ENCODE peak calls at places on chromosomes 5 and 9, in four cellular contexts. K, B, Q and H are unnamed samples.

GRCh38 chr5:103469288-103470065 is 93.1 kb downstream of the NUDT12 start:
- DNase-seq in K (no peak), B (no peak), Q (no peak), H (no peak)

GRCh38 chr9:91930475-91930874 is 19.6 kb downstream of the ROR2 start:
- DNase-seq in Q (no peak), K (no peak), B (no peak), H (no peak)

GRCh38 chr9:21015122-21015815 is 16.2 kb downstream of the HACD4 start:
- DNase-seq in Q (no peak), B (no peak), K (no peak), H (no peak)

GRCh38 chr5:180784497-180785097 is 18.0 kb downstream of the MGAT1 start:
- DNase-seq in K (peak), B (no peak), Q (peak), H (no peak)

GRCh38 chr5:149240354-149240998 is 31.2 kb upstream of the AFAP1L1 start:
- DNase-seq in Q (no peak), K (no peak), B (no peak), H (no peak)

GRCh38 chr5:174338204-174339010 is 292.9 kb downstream of the NSG2 start:
- DNase-seq in K (no peak), B (no peak), Q (no peak), H (no peak)

GRCh38 chr9:96519726-96520125 is 69.8 kb downstream of the HABP4 start:
- DNase-seq in Q (no peak), K (no peak), B (no peak), H (no peak)

GRCh38 chr9:115170674-115171073 is 52.7 kb upstream of the TNC start:
- DNase-seq in B (no peak), K (peak), Q (no peak), H (no peak)

GRCh38 chr5:150567031-150567680 is 59.2 kb downstream of the NDST1 start:
- DNase-seq in Q (no peak), B (no peak), K (no peak), H (no peak)

GRCh38 chr9:129648092-129648763 is 6.3 kb upstream of the ASB6 start:
- DNase-seq in B (no peak), Q (no peak), K (no peak), H (no peak)

GRCh38 chr5:139850423-139851016 is 54.9 kb downstream of the PSD2 start:
- DNase-seq in Q (no peak), K (no peak), B (no peak), H (no peak)

GRCh38 chr5:3394046-3394597 is 201.5 kb upstream of the IRX1 start:
- DNase-seq in Q (no peak), K (no peak), B (no peak), H (no peak)

GRCh38 chr5:135255461-135256178 is 143.4 kb downstream of the MACROH2A1 start:
- DNase-seq in K (peak), Q (peak), B (no peak), H (no peak)

GRCh38 chr9:117412841-117413240 is 2.0 kb downstream of the ASTN2 start:
- DNase-seq in B (no peak), Q (no peak), K (peak), H (no peak)

GRCh38 chr5:178941361-178941760 is 363 bp downstream of the ZNF454 start:
- DNase-seq in Q (no peak), B (no peak), K (no peak), H (no peak)

GRCh38 chr9:74887041-74887980 is at the start of gene TRPM6:
- DNase-seq in Q (peak), K (peak), B (no peak), H (peak)
- H3K9ac ChIP-seq in Q (peak), K (peak), B (no peak), H (peak)

DNA sequence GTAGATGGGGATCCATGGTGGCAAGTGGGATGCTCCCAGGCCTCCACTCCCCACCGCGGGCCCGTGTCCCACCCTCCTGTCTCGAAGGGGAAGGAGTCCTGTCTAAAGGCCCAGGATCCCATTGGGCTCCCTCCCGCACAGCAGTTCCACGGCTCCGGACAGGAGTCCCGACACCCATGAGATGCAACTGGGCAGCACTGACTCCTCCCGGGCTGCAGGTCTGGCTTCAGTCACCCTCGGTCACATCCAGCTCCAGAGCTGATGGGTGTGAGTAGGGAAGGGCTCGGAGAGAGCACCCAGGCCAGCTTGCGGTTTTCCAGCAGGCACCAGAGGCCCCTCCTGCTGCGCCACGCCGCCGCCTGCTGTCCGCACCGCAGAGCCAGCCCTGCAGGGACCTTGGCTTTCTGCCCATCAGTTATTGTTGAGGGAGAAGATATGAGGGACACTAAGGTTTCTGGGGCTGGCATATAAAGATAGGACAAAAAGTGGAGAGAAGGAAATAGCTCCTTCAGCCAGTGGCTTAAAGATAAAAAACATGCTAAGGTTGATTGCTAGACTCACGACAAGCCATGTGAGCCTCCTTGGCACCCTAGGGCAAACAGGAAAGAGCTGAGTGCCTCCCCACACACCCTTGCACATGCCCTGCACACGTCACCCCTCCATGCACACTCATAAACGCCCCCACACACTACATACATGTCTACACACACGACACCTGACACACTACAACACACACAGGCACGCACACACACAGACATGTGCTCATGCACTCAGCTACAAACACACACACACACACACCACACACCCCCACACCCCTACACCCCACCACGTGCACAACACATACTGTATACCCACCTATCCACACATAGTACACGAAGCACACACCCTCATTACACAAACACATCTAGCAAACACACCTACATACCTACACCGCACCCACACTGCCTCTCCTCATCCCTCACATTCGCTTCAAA is 79.0 kb downstream of the AK8 start:
- DNase-seq in K (no peak), B (no peak), Q (peak), H (no peak)
- TF ChIP-seq SUZ12 in K (no peak), B (no peak), Q (no peak), H (no peak)

DNA sequence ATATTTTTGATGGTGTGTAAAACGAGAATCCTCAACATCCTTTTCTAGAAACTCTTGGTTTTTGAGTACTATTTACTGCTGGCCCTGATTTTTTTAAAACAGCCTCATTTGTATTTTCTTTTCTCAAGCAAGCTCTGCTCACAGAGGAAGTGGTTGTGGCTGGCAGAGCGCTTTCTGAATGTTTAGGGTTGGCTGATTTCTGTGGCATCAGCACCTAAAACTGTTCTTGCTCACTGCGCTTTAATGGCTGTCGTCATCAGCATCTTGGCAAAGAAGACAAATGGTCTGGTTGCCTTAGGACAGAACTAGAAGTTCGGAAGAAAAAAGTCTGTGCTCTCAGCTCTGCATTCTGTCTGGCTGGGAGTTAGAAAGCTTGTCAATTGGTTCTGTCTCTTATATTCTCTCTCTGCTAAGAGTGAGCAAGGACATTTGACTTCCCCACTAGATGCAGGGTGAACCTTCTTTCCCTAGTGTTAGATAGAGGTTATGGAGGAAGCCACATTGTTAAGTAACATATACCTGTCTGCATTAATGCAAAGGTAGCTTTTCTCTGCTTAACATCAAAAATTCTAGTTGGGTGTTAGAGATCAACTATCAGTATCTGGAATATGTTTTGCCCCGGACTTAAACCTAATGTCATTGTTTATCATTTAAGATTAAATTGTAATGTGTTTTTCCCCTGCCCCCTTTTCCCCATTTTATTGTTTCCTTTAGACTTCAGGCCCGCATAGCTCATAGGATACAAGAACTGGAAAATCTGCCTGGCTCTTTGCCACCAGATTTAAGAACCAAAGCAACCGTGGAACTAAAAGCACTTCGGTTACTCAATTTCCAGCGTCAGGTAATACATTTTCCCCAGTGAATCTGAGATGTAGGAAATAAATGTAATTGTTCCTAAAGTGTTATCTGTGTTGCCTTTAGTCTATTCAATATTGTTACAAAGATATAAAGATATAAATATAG is 39.0 kb downstream of the SMARCA2 start:
- DNase-seq in B (peak), K (no peak), Q (no peak), H (no peak)
- H3K9ac ChIP-seq in B (peak), K (no peak), Q (no peak), H (no peak)

GRCh38 chr9:18969095-18969494 is 63.9 kb downstream of the SAXO1 start:
- DNase-seq in Q (no peak), B (no peak), K (no peak), H (no peak)
- TF ChIP-seq SUZ12 in Q (no peak), B (no peak), K (no peak), H (no peak)